ENCODE peak calls at places on chromosomes 3 and 15, in ten cellular contexts. A is heart left ventricle, R is hepatocyte, U is brain microvascular endothelial cell, F is SJSA1, B is dorsolateral prefrontal cortex, G is spleen, Q is ovary, X is AG04450, D is fibroblast of lung. E is an unnamed sample.
A peak's percentile ranks its signal among the peaks of the same experiment; 100 is the strongest.

GRCh38 chr3:117941015-117941414 is 1093.6 kb downstream of the IGSF11 start:
- DNase-seq in X (no peak), B (no peak), U (no peak), Q (no peak), G (no peak), F (no peak), R (no peak), D (no peak), A (no peak), E (no peak)

GRCh38 chr3:127053450-127053849 is 70.5 kb downstream of the PLXNA1 start:
- DNase-seq in A (peak; percentile 66), B (no peak), F (no peak), X (no peak), R (no peak), Q (no peak), D (no peak), U (no peak), G (no peak), E (no peak)

GRCh38 chr3:30847589-30847988 is 46.9 kb downstream of the GADL1 start:
- DNase-seq in U (no peak), F (no peak), B (no peak), Q (no peak), G (no peak), A (no peak), X (no peak), D (peak; percentile 2), R (no peak), E (no peak)

GRCh38 chr3:187237741-187238140 is 40.5 kb downstream of the RTP1 start:
- DNase-seq in F (no peak), R (no peak), A (no peak), B (no peak), G (no peak), U (no peak), Q (no peak), X (no peak), D (no peak), E (no peak)

GRCh38 chr3:170420307-170420821 is 1.7 kb downstream of the CLDN11 start:
- DNase-seq in X (no peak), A (no peak), Q (peak; percentile 50), U (no peak), F (no peak), B (no peak), D (peak; percentile 48), R (peak; percentile 13), G (no peak), E (no peak)

GRCh38 chr15:75042730-75043508 is 19.5 kb downstream of the PPCDC start:
- DNase-seq in R (peak; percentile 84), D (no peak), A (peak; percentile 91), Q (peak; percentile 54), G (peak; percentile 99), B (peak; percentile 57), U (peak; percentile 22), F (peak; percentile 96), X (no peak), E (peak; percentile 81)

GRCh38 chr3:126665221-126665936 is 10.5 kb upstream of the TXNRD3 start:
- DNase-seq in D (no peak), U (no peak), Q (no peak), R (no peak), G (no peak), A (no peak), B (no peak), X (no peak), F (no peak), E (no peak)

GRCh38 chr3:116067275-116067674 is 378.0 kb downstream of the LSAMP start:
- DNase-seq in G (no peak), R (no peak), F (no peak), Q (no peak), D (no peak), B (no peak), X (no peak), U (no peak), A (no peak), E (no peak)

GRCh38 chr15:55132672-55133071 is 64.1 kb downstream of the RSL24D1 start:
- DNase-seq in D (no peak), G (no peak), U (no peak), X (no peak), Q (no peak), R (no peak), A (no peak), B (no peak), F (no peak), E (no peak)

GRCh38 chr3:46676601-46677071 is 16.8 kb downstream of the ALS2CL start:
- DNase-seq in Q (no peak), F (no peak), B (no peak), G (peak; percentile 68), D (no peak), U (no peak), R (no peak), A (peak; percentile 24), X (no peak), E (no peak)

GRCh38 chr15:85500060-85500708 is 119.8 kb downstream of the AKAP13 start:
- DNase-seq in F (no peak), Q (no peak), G (no peak), U (no peak), R (no peak), B (no peak), A (no peak), X (no peak), D (no peak), E (no peak)

DNA sequence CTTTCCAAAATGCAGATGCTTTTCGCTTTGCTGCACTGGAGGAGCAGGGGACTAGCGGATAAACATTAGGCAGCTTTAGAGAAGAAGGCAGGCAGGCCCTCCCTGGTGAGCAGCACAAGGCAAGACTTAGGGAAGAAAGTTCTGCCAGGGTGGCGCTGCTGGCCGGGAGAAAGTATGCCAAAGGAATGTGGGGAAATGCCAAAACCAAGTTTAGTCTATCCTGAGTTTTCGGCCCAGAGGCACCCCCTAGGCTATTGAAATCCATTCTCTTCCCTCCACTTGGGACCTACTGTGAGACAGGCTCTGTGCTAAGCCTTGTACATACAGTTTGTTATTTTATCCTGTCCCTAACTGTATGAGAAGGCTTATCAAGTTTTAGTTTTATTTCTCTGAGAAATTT is 9.2 kb downstream of the SHC4 start:
- DNase-seq in U (no peak), Q (no peak), B (no peak), R (no peak), G (no peak), D (peak; percentile 12), X (no peak), A (no peak), F (peak; percentile 72), E (no peak)
- H3K4me3 ChIP-seq in U (no peak overlapping the region), Q (no peak overlapping the region), B (no peak overlapping the region), R (no peak overlapping the region), G (no peak overlapping the region), D (no peak overlapping the region), X (no peak overlapping the region), A (no peak overlapping the region), F (no peak overlapping the region), E (no peak overlapping the region)

GRCh38 chr15:59260090-59260489 is 53.4 kb downstream of the LDHAL6B start:
- DNase-seq in U (no peak), Q (no peak), G (no peak), F (no peak), X (no peak), R (no peak), D (no peak), B (peak; percentile 95), A (no peak), E (no peak)

GRCh38 chr15:59258317-59258716 is 51.7 kb downstream of the LDHAL6B start:
- DNase-seq in R (no peak), D (no peak), A (no peak), U (no peak), X (no peak), Q (no peak), G (no peak), F (no peak), B (no peak), E (no peak)

GRCh38 chr15:59259137-59259943 is 52.7 kb downstream of the LDHAL6B start:
- DNase-seq in X (no peak), U (no peak), D (no peak), A (no peak), B (no peak), F (no peak), R (no peak), G (no peak), Q (no peak), E (no peak)

GRCh38 chr15:59255647-59256380 is 49.2 kb downstream of the LDHAL6B start:
- DNase-seq in G (no peak), R (peak; percentile 53), D (no peak), F (no peak), Q (no peak), A (no peak), B (no peak), U (peak; percentile 22), X (no peak), E (no peak)

GRCh38 chr15:59256538-59256937 is 49.9 kb downstream of the LDHAL6B start:
- DNase-seq in X (no peak), A (no peak), G (no peak), B (no peak), D (no peak), U (no peak), Q (no peak), F (no peak), R (no peak), E (no peak)
- H3K27ac ChIP-seq in X (no peak overlapping the region), A (no peak overlapping the region), G (no peak overlapping the region), B (no peak overlapping the region), D (no peak overlapping the region), U (no peak overlapping the region), Q (no peak overlapping the region), F (no peak overlapping the region), R (peak overlapping the region; percentile 80), E (no peak overlapping the region)

DNA sequence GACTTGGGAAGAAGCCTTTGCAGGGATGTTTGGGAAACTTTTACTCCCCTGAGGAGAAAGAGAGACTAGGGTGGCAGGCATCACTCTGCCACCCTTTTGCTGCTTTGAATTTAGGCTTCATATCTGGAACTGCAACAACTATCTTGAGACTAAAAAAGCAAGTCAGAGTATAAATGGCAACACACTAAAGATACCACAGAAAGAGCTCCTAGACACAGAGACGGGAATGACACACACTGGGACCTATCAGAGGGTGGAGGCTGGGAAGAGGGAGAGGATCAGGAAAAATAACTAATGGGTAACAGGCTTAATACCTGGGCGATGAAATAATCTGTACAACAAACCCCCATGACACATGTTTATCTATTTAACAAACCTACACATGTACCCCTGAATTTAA is 237.8 kb downstream of the FGF12 start:
- DNase-seq in X (no peak), B (no peak), Q (no peak), G (no peak), U (no peak), D (no peak), R (no peak), A (no peak), F (no peak), E (no peak)
- H3K27me3 ChIP-seq in X (no peaks in the 10 kb centered on the region), B (no peaks in the 10 kb centered on the region), Q (no peaks in the 10 kb centered on the region), G (no peaks in the 10 kb centered on the region), U (no peaks in the 10 kb centered on the region), D (no peaks in the 10 kb centered on the region), R (no peaks in the 10 kb centered on the region), A (no peaks in the 10 kb centered on the region), F (no peaks in the 10 kb centered on the region), E (no peaks in the 10 kb centered on the region)

GRCh38 chr3:149638401-149639092 is 19.3 kb downstream of the WWTR1 start:
- DNase-seq in Q (no peak), F (peak; percentile 57), B (no peak), R (peak; percentile 40), U (no peak), G (no peak), A (no peak), X (peak; percentile 66), D (peak; percentile 60), E (no peak)
- H3K4me3 ChIP-seq in Q (peak overlapping the region; percentile 1), F (peak overlapping the region; percentile 25), B (peak overlapping the region; percentile 38), R (no peak overlapping the region), U (peak overlapping the region; percentile 12), G (peak overlapping the region; percentile 22), A (no peak overlapping the region), X (peak overlapping the region; percentile 51), D (peak overlapping the region; percentile 51), E (no peak overlapping the region)

E was measured in WERI-Rb-1.